ENCODE peak calls at places on chromosomes 12 and 14, in five cellular contexts. One of them, this sample, is unnamed. For H3K36me3, the result is how much of the 10 kb centered on the place peaks cover.

GRCh38 chr12:38903596-38903995 is 1.8 kb downstream of the CPNE8 start:
- DNase-seq in body of pancreas: no peak
- DNase-seq in pancreas: no peak
- DNase-seq in CD8-positive, alpha-beta T cell: no peak
- DNase-seq in NT2/D1: no peak
- DNase-seq in this sample: no peak

GRCh38 chr12:26319511-26319910 is 124.1 kb downstream of the SSPN start:
- DNase-seq in body of pancreas: peak
- DNase-seq in pancreas: peak
- DNase-seq in CD8-positive, alpha-beta T cell: no peak
- DNase-seq in NT2/D1: no peak
- DNase-seq in this sample: no peak

GRCh38 chr12:59383426-59383822 is 212.4 kb upstream of the SLC16A7 start:
- DNase-seq in body of pancreas: no peak
- DNase-seq in pancreas: no peak
- DNase-seq in CD8-positive, alpha-beta T cell: no peak
- DNase-seq in NT2/D1: no peak
- DNase-seq in this sample: no peak

GRCh38 chr12:109734219-109735000 is 20.8 kb downstream of the FAM222A start:
- DNase-seq in body of pancreas: peak
- DNase-seq in pancreas: peak
- DNase-seq in CD8-positive, alpha-beta T cell: no peak
- DNase-seq in NT2/D1: peak
- DNase-seq in this sample: no peak

GRCh38 chr12:116319851-116320621 is 42.5 kb upstream of the MED13L start:
- DNase-seq in body of pancreas: peak
- DNase-seq in pancreas: no peak
- DNase-seq in CD8-positive, alpha-beta T cell: no peak
- DNase-seq in NT2/D1: no peak
- DNase-seq in this sample: no peak

GRCh38 chr14:21501568-21501967 is 9.6 kb downstream of the METTL3 start:
- DNase-seq in body of pancreas: no peak
- DNase-seq in pancreas: no peak
- DNase-seq in CD8-positive, alpha-beta T cell: no peak
- DNase-seq in NT2/D1: no peak
- DNase-seq in this sample: no peak

GRCh38 chr14:84520711-84521338 is 1009.1 kb upstream of the FLRT2 start:
- DNase-seq in body of pancreas: peak
- DNase-seq in pancreas: no peak
- DNase-seq in CD8-positive, alpha-beta T cell: no peak
- DNase-seq in NT2/D1: no peak
- DNase-seq in this sample: no peak

GRCh38 chr12:20409639-20410038 is 41.3 kb downstream of the PDE3A start:
- DNase-seq in body of pancreas: no peak
- DNase-seq in pancreas: no peak
- DNase-seq in CD8-positive, alpha-beta T cell: no peak
- DNase-seq in NT2/D1: no peak
- DNase-seq in this sample: no peak

GRCh38 chr12:13039557-13039956 is 4.6 kb upstream of the FAM234B start:
- DNase-seq in body of pancreas: no peak
- DNase-seq in pancreas: no peak
- DNase-seq in CD8-positive, alpha-beta T cell: no peak
- DNase-seq in NT2/D1: no peak
- DNase-seq in this sample: no peak

GRCh38 chr12:94689002-94689645 is 38.8 kb upstream of the TMCC3 start:
- DNase-seq in body of pancreas: no peak
- DNase-seq in pancreas: no peak
- DNase-seq in CD8-positive, alpha-beta T cell: no peak
- DNase-seq in NT2/D1: no peak
- DNase-seq in this sample: no peak

GRCh38 chr14:90630407-90630806 is 185.8 kb downstream of the TTC7B start:
- DNase-seq in body of pancreas: peak
- DNase-seq in pancreas: no peak
- DNase-seq in CD8-positive, alpha-beta T cell: no peak
- DNase-seq in NT2/D1: no peak
- DNase-seq in this sample: no peak

GRCh38 chr14:79354336-79354735 is 857.0 kb downstream of the DIO2 start:
- DNase-seq in body of pancreas: no peak
- DNase-seq in pancreas: no peak
- DNase-seq in CD8-positive, alpha-beta T cell: no peak
- DNase-seq in NT2/D1: no peak
- DNase-seq in this sample: no peak

GRCh38 chr12:78866518-78866917 is 1.9 kb downstream of the SYT1 start:
- DNase-seq in body of pancreas: no peak
- DNase-seq in pancreas: no peak
- DNase-seq in CD8-positive, alpha-beta T cell: no peak
- DNase-seq in NT2/D1: no peak
- DNase-seq in this sample: no peak

GRCh38 chr12:95674631-95675030 is 115.9 kb downstream of the NTN4 start:
- DNase-seq in body of pancreas: peak
- DNase-seq in pancreas: no peak
- DNase-seq in CD8-positive, alpha-beta T cell: no peak
- DNase-seq in NT2/D1: no peak
- DNase-seq in this sample: no peak

GRCh38 chr12:51869490-51869865 is 18.4 kb upstream of the ANKRD33 start:
- DNase-seq in body of pancreas: no peak
- DNase-seq in pancreas: no peak
- DNase-seq in CD8-positive, alpha-beta T cell: no peak
- DNase-seq in NT2/D1: no peak
- DNase-seq in this sample: no peak

GRCh38 chr12:9935026-9935425 is 2.9 kb upstream of the CLEC2A start:
- DNase-seq in body of pancreas: no peak
- DNase-seq in pancreas: no peak
- DNase-seq in CD8-positive, alpha-beta T cell: no peak
- DNase-seq in NT2/D1: no peak
- DNase-seq in this sample: no peak

GRCh38 chr12:28032811-28033537 is 60.4 kb upstream of the PTHLH start:
- DNase-seq in body of pancreas: no peak
- DNase-seq in pancreas: no peak
- DNase-seq in CD8-positive, alpha-beta T cell: no peak
- DNase-seq in NT2/D1: no peak
- DNase-seq in this sample: no peak

GRCh38 chr12:25734529-25735180 is 181.6 kb upstream of the LMNTD1 start:
- DNase-seq in body of pancreas: no peak
- DNase-seq in pancreas: no peak
- DNase-seq in CD8-positive, alpha-beta T cell: no peak
- DNase-seq in NT2/D1: no peak
- DNase-seq in this sample: no peak

GRCh38 chr14:72613196-72613974 is 280.5 kb downstream of the DPF3 start:
- DNase-seq in body of pancreas: peak
- DNase-seq in pancreas: peak
- DNase-seq in CD8-positive, alpha-beta T cell: peak
- DNase-seq in NT2/D1: no peak
- DNase-seq in this sample: no peak

GRCh38 chr14:20714593-20715250 is 26.2 kb downstream of the ANG start:
- DNase-seq in body of pancreas: peak
- DNase-seq in pancreas: peak
- DNase-seq in CD8-positive, alpha-beta T cell: no peak
- DNase-seq in NT2/D1: no peak
- DNase-seq in this sample: no peak

GRCh38 chr12:57128519-57129247 is 400 bp downstream of the LRP1 start:
- DNase-seq in body of pancreas: no peak
- DNase-seq in pancreas: no peak
- DNase-seq in CD8-positive, alpha-beta T cell: no peak
- DNase-seq in NT2/D1: peak
- DNase-seq in this sample: no peak

GRCh38 chr12:46269429-46270241 is 792 bp upstream of the SLC38A1 start:
- DNase-seq in body of pancreas: peak
- DNase-seq in pancreas: no peak
- DNase-seq in CD8-positive, alpha-beta T cell: peak
- DNase-seq in NT2/D1: no peak
- DNase-seq in this sample: no peak

GRCh38 chr12:119994892-119995658 is 6.0 kb downstream of the BICDL1 start:
- DNase-seq in body of pancreas: no peak
- DNase-seq in pancreas: no peak
- DNase-seq in CD8-positive, alpha-beta T cell: no peak
- DNase-seq in NT2/D1: no peak
- DNase-seq in this sample: no peak

GRCh38 chr14:105894125-105894977 is 368.0 kb downstream of the TMEM121 start:
- DNase-seq in body of pancreas: no peak
- DNase-seq in pancreas: no peak
- DNase-seq in CD8-positive, alpha-beta T cell: no peak
- DNase-seq in NT2/D1: no peak
- DNase-seq in this sample: no peak

DNA sequence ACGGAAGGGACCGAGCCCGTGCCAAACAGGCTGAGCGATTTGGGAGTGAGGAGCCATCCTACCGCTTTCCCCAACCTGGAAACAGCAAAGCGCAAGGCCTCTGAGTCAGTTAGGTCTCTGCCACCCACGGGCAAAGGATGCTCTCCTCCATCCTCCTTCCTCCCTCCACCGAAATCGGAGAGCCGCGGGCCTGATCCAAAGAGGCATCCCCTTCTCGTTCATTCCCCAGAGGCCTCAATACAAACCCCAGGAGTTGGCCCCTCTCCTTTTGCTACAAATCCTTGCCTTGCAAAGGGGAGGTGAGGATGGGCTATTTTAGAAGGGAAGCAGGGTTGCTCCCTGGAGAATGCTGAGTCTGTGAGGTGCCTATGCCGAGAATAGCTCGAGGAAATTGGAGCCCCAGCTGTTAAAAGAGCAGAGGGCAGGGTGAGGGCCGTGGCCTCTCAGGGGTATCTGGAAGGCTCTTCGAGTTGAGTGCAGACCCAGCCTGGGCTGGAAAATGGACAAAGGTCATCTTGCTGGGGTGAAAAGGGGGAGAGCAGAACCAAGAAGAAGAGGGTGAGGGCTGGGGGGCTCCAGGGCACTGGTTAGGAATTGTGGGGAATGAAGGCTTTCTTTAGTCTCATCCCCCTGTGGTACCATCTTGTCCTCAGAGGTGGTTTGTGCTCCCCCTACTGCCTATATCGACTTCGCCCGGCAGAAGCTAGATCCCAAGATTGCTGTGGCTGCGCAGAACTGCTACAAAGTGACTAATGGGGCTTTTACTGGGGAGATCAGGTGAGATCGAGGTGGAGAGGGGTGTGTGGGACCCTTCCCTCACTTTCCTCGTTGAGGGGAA is 1.1 kb downstream of the TPI1 start:
- DNase-seq in body of pancreas: no peak
- DNase-seq in pancreas: no peak
- DNase-seq in CD8-positive, alpha-beta T cell: no peak
- DNase-seq in NT2/D1: no peak
- DNase-seq in this sample: no peak
- H3K36me3 ChIP-seq in body of pancreas: under half
- H3K36me3 ChIP-seq in pancreas: under half
- H3K36me3 ChIP-seq in CD8-positive, alpha-beta T cell: under half
- H3K36me3 ChIP-seq in NT2/D1: half or more
- H3K36me3 ChIP-seq in this sample: under half

DNA sequence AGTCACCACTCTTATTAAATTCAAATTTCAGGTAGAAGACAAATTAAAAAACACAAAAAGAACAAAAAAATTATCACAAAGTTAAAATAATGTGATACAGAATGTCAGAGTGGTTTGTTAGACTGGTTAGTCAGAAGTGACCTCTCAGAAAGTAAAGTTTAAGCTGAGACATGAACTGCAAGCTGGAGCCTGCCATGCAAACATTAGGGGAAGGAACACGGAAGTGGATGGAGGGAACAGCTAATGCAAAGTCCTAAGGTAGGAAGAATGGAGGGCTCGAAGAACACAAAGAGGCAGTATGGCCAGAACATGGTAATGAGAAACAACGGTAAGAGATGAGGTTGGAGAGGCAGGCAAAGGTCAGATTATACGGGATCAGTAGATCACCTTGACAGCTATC is 41.7 kb downstream of the WDHD1 start:
- DNase-seq in body of pancreas: no peak
- DNase-seq in pancreas: no peak
- DNase-seq in CD8-positive, alpha-beta T cell: no peak
- DNase-seq in NT2/D1: no peak
- DNase-seq in this sample: no peak
- H3K36me3 ChIP-seq in body of pancreas: under half
- H3K36me3 ChIP-seq in pancreas: under half
- H3K36me3 ChIP-seq in CD8-positive, alpha-beta T cell: under half
- H3K36me3 ChIP-seq in NT2/D1: half or more
- H3K36me3 ChIP-seq in this sample: under half

DNA sequence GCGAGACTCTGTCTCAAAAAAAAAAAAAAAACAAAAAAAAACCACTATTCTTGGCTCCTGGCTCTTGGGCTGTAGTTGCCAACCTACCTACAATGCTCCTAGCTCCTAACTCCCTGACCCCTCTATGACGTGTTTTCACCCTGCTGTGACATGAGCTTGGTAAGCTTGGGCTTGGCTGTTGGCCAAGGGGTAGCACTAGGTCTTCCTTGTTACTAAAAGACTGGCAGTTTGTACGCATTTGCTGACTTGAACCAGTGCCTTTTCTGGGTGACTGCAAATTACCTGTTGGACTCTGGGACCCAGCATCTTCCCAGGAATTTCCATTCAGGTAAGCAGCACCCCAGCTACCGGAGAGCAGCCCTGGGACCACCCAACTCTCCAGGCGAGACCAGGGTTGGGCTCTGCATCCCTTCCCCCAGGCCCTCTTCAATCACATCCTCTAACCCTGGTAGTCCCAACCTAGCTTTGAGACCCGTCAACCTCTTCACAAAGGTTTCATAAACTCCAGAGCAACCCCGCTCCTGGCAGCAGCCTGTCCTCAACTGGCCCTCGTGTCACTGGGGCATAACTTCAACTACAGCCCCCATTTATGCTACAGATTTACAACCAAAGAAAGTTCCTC is 8.3 kb downstream of the CDK2AP1 start:
- DNase-seq in body of pancreas: no peak
- DNase-seq in pancreas: no peak
- DNase-seq in CD8-positive, alpha-beta T cell: no peak
- DNase-seq in NT2/D1: no peak
- DNase-seq in this sample: no peak
- H3K36me3 ChIP-seq in body of pancreas: under half
- H3K36me3 ChIP-seq in pancreas: under half
- H3K36me3 ChIP-seq in CD8-positive, alpha-beta T cell: under half
- H3K36me3 ChIP-seq in NT2/D1: half or more
- H3K36me3 ChIP-seq in this sample: under half

GRCh38 chr14:30496852-30497251 is 62.1 kb upstream of the G2E3 start:
- DNase-seq in body of pancreas: no peak
- DNase-seq in pancreas: no peak
- DNase-seq in CD8-positive, alpha-beta T cell: no peak
- DNase-seq in NT2/D1: no peak
- DNase-seq in this sample: no peak
- H3K36me3 ChIP-seq in body of pancreas: under half
- H3K36me3 ChIP-seq in pancreas: under half
- H3K36me3 ChIP-seq in CD8-positive, alpha-beta T cell: under half
- H3K36me3 ChIP-seq in NT2/D1: under half
- H3K36me3 ChIP-seq in this sample: under half

DNA sequence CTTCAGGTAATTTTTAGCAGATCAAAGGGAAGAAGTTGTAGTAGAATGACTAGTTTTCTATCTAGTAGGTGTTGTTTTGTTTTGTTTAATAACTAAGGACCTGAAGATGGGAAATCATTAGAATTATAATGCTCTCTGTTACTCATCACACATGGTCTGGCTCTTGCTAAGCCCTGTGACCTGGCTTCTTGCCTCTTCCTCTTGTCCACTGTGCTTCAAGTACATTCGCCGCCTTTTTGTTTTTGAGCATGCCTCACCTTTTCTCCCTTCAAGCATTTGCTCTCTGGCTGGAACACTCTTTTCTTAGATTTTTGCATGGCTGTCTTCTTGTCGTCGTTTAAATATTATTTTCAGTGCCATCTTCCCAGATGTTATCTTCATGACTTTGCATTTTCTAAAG is 47.7 kb downstream of the DAAM1 start:
- DNase-seq in body of pancreas: no peak
- DNase-seq in pancreas: no peak
- DNase-seq in CD8-positive, alpha-beta T cell: no peak
- DNase-seq in NT2/D1: no peak
- DNase-seq in this sample: no peak
- H3K36me3 ChIP-seq in body of pancreas: under half
- H3K36me3 ChIP-seq in pancreas: under half
- H3K36me3 ChIP-seq in CD8-positive, alpha-beta T cell: under half
- H3K36me3 ChIP-seq in NT2/D1: under half
- H3K36me3 ChIP-seq in this sample: under half

This sample was measured in esophagus squamous epithelium.